ENCODE peak calls at places on chromosomes 7 and 10, in ten cellular contexts. X, N, O, L, J, W, I, R, P and T are unnamed samples.

GRCh38 chr7:90274161-90274560 is 29.2 kb downstream of the CFAP69 start:
- DNase-seq in J (no peak), L (no peak), R (no peak), N (no peak), P (no peak), W (no peak), I (no peak), O (no peak), X (no peak), T (no peak)

GRCh38 chr7:149823631-149824199 is 14.5 kb upstream of the ZNF862 start:
- DNase-seq in P (no peak), I (no peak), X (no peak), L (no peak), W (no peak), J (no peak), O (no peak), R (no peak), N (no peak), T (no peak)

GRCh38 chr10:60375293-60376004 is 14.2 kb downstream of the ANK3 start:
- DNase-seq in W (no peak), P (no peak), O (no peak), R (no peak), J (no peak), L (no peak), N (no peak), X (no peak), I (no peak), T (no peak)

GRCh38 chr7:148747274-148747673 is 48.6 kb downstream of the CUL1 start:
- DNase-seq in I (no peak), L (no peak), W (no peak), P (no peak), X (no peak), N (no peak), R (peak), O (no peak), J (peak), T (no peak)

GRCh38 chr7:135758531-135758932 is 9.9 kb upstream of the FAM180A start:
- DNase-seq in X (no peak), N (no peak), P (no peak), O (no peak), W (peak), R (no peak), L (no peak), I (peak), J (no peak), T (peak)

GRCh38 chr7:158865462-158865922 is 9.1 kb downstream of the DYNC2I1 start:
- DNase-seq in J (no peak), P (no peak), I (no peak), W (no peak), O (peak), R (no peak), N (no peak), X (no peak), L (peak), T (no peak)

GRCh38 chr10:123896217-123896927 is 4.8 kb upstream of the CPXM2 start:
- DNase-seq in P (no peak), J (no peak), I (no peak), X (no peak), W (no peak), N (no peak), O (no peak), L (no peak), R (peak), T (no peak)

GRCh38 chr7:95318501-95318900 is 5.8 kb downstream of the PON1 start:
- DNase-seq in I (no peak), L (no peak), R (no peak), N (no peak), P (no peak), J (peak), X (no peak), O (no peak), W (no peak), T (no peak)

GRCh38 chr7:98202367-98203195 is 8.7 kb upstream of the BHLHA15 start:
- DNase-seq in X (peak), P (peak), W (no peak), I (no peak), L (peak), O (no peak), N (peak), J (no peak), R (no peak), T (no peak)

GRCh38 chr10:117217196-117217761 is 20.0 kb downstream of the KCNK18 start:
- DNase-seq in I (peak), W (peak), L (no peak), J (no peak), X (peak), N (peak), P (peak), O (no peak), R (no peak), T (peak)

GRCh38 chr10:106863549-106863948 is 301.0 kb downstream of the SORCS1 start:
- DNase-seq in R (no peak), J (no peak), W (no peak), L (peak), P (no peak), I (no peak), O (no peak), N (no peak), X (peak), T (no peak)

GRCh38 chr7:151520419-151521229 is 929 bp upstream of the RHEB start:
- DNase-seq in J (peak), O (no peak), W (peak), N (peak), P (peak), X (peak), R (no peak), L (no peak), I (peak), T (no peak)

GRCh38 chr7:155652156-155653124 is 8.0 kb downstream of the RBM33 start:
- DNase-seq in P (no peak), N (no peak), L (no peak), W (no peak), R (no peak), X (no peak), J (no peak), O (no peak), I (peak), T (no peak)

GRCh38 chr7:105769951-105770628 is 106.3 kb downstream of the ATXN7L1 start:
- DNase-seq in R (no peak), O (peak), W (no peak), J (no peak), P (no peak), X (peak), N (no peak), L (peak), I (peak), T (no peak)

GRCh38 chr7:30596043-30596641 is 1.5 kb downstream of the GARS1 start:
- DNase-seq in O (peak), R (peak), N (peak), P (no peak), L (peak), W (peak), X (no peak), I (peak), J (no peak), T (peak)

GRCh38 chr7:76354516-76354915 is 4.3 kb downstream of the YWHAG start:
- DNase-seq in L (no peak), X (no peak), N (no peak), R (no peak), O (no peak), W (peak), J (no peak), P (no peak), I (no peak), T (no peak)

GRCh38 chr10:43377393-43377883 is 6.0 kb downstream of the FXYD4 start:
- DNase-seq in I (no peak), P (no peak), O (no peak), N (no peak), J (no peak), L (no peak), R (no peak), X (no peak), W (no peak), T (no peak)

GRCh38 chr10:95474228-95475002 is 86.8 kb downstream of the SORBS1 start:
- DNase-seq in X (no peak), I (peak), P (no peak), J (peak), N (no peak), L (no peak), R (peak), W (peak), O (no peak), T (peak)

GRCh38 chr10:63520463-63521388 is 475 bp upstream of the REEP3 start:
- DNase-seq in I (peak), P (peak), O (peak), R (peak), N (peak), J (peak), L (peak), X (peak), W (peak), T (peak)

GRCh38 chr7:87369216-87369615 is 23.8 kb downstream of the CROT start:
- DNase-seq in X (no peak), O (no peak), I (no peak), P (peak), W (no peak), N (peak), J (no peak), R (no peak), L (no peak), T (no peak)

GRCh38 chr10:52756295-52756694 is 16.3 kb downstream of the MBL2 start:
- DNase-seq in L (no peak), P (no peak), I (no peak), R (no peak), W (peak), X (no peak), O (no peak), J (no peak), N (no peak), T (no peak)

GRCh38 chr7:47485640-47486435 is 96.1 kb downstream of the TNS3 start:
- DNase-seq in N (no peak), R (no peak), X (no peak), W (no peak), L (no peak), J (peak), I (peak), P (no peak), O (no peak), T (no peak)

GRCh38 chr7:48427671-48428070 is 256.4 kb downstream of the ABCA13 start:
- DNase-seq in I (peak), L (no peak), O (no peak), R (no peak), W (no peak), N (no peak), J (no peak), P (no peak), X (no peak), T (peak)

GRCh38 chr7:136495081-136495480 is 373.4 kb upstream of the CHRM2 start:
- DNase-seq in P (no peak), X (no peak), L (no peak), I (no peak), N (no peak), W (no peak), R (no peak), J (no peak), O (no peak), T (no peak)

GRCh38 chr7:148930335-148930734 is 46.2 kb upstream of the EZH2 start:
- DNase-seq in J (no peak), P (no peak), R (no peak), L (no peak), O (no peak), W (no peak), N (no peak), I (no peak), X (no peak), T (no peak)

GRCh38 chr10:77249901-77250459 is 387.6 kb downstream of the KCNMA1 start:
- DNase-seq in I (no peak), X (no peak), J (no peak), P (no peak), L (no peak), W (no peak), O (no peak), N (no peak), R (no peak), T (no peak)

GRCh38 chr10:7084255-7085005 is 326.4 kb downstream of the SFMBT2 start:
- DNase-seq in W (no peak), O (no peak), L (peak), R (no peak), X (no peak), N (no peak), J (peak), I (no peak), P (no peak), T (peak)

GRCh38 chr10:5373891-5374611 is 9.3 kb downstream of the UCN3 start:
- DNase-seq in L (no peak), O (no peak), R (no peak), X (no peak), W (no peak), P (no peak), J (no peak), I (no peak), N (no peak), T (no peak)

GRCh38 chr7:27100601-27101187 is 1.8 kb downstream of the HOXA2 start:
- DNase-seq in N (no peak), P (no peak), L (no peak), I (no peak), W (no peak), R (no peak), O (no peak), X (no peak), J (no peak), T (peak)

GRCh38 chr7:95867309-95867708 is 95.0 kb downstream of the DYNC1I1 start:
- DNase-seq in X (peak), W (no peak), I (no peak), O (no peak), L (no peak), R (peak), P (no peak), N (no peak), J (peak), T (no peak)

GRCh38 chr7:93337047-93337446 is 104.9 kb downstream of the VPS50 start:
- DNase-seq in J (no peak), P (no peak), L (no peak), W (no peak), R (no peak), O (no peak), N (no peak), X (no peak), I (no peak), T (no peak)

GRCh38 chr10:98045785-98046389 is 15.5 kb upstream of the CRTAC1 start:
- DNase-seq in J (peak), P (peak), R (peak), N (peak), I (peak), O (peak), L (peak), X (peak), W (peak), T (peak)

GRCh38 chr7:112770051-112770450 is 20.1 kb downstream of the TMEM168 start:
- DNase-seq in O (no peak), I (no peak), X (no peak), N (no peak), P (no peak), R (no peak), J (no peak), L (no peak), W (no peak), T (peak)